ENCODE peak calls at places on chromosomes 7 and 10, in five cellular contexts. M is stimulated activated CD4-positive, alpha-beta T cell treated with anti-CD3 and anti-CD28 coated beads, Interleukin-4, amount 100 ng/mL, for 48 hours; J is COR-L47; D is adrenal gland; C is neural crest cell. Y is an unnamed sample.

GRCh38 chr7:79398145-79398749 is 55.2 kb downstream of the MAGI2 start:
- DNase-seq in J (no peak), D (no peak), C (no peak), M (no peak), Y (no peak)

GRCh38 chr7:127396184-127396583 is 3.7 kb upstream of the ZNF800 start:
- DNase-seq in C (no peak), M (no peak), J (no peak), D (peak), Y (no peak)

GRCh38 chr10:110916554-110917346 is 2.2 kb downstream of the BBIP1 start:
- DNase-seq in C (no peak), M (no peak), J (no peak), D (no peak), Y (no peak)

GRCh38 chr10:58967551-58968418 is 208.7 kb upstream of the PHYHIPL start:
- DNase-seq in M (no peak), D (no peak), J (peak), C (peak), Y (peak)

GRCh38 chr7:117113871-117114270 is 160.6 kb downstream of the ST7 start:
- DNase-seq in C (no peak), M (no peak), J (no peak), D (no peak), Y (no peak)

GRCh38 chr7:20798081-20798693 is 11.5 kb upstream of the SP8 start:
- DNase-seq in J (peak), C (peak), M (no peak), D (no peak), Y (no peak)

GRCh38 chr7:132307465-132307864 is 268.8 kb downstream of the PLXNA4 start:
- DNase-seq in D (no peak), C (no peak), J (peak), M (no peak), Y (no peak)

GRCh38 chr10:34875061-34875460 is 60.0 kb upstream of the PARD3 start:
- DNase-seq in M (no peak), D (no peak), J (no peak), C (no peak), Y (no peak)

GRCh38 chr7:1236132-1236655 is 3.5 kb downstream of the UNCX start:
- DNase-seq in M (no peak), C (no peak), D (no peak), J (no peak), Y (no peak)

GRCh38 chr7:135236727-135237126 is 3.1 kb downstream of the STRA8 start:
- DNase-seq in J (no peak), C (no peak), M (no peak), D (no peak), Y (no peak)

GRCh38 chr7:137146552-137146961 is 197.0 kb downstream of the PTN start:
- DNase-seq in J (no peak), D (no peak), C (no peak), M (no peak), Y (no peak)

GRCh38 chr10:31126593-31126992 is 94.9 kb upstream of the ZNF438 start:
- DNase-seq in C (no peak), M (no peak), D (no peak), J (no peak), Y (no peak)

GRCh38 chr7:92847305-92847704 is 10.9 kb upstream of the CDK6 start:
- DNase-seq in M (no peak), J (no peak), C (no peak), D (no peak), Y (no peak)

GRCh38 chr7:107836237-107837144 is 33.5 kb upstream of the SLC26A3 start:
- DNase-seq in J (no peak), C (no peak), D (no peak), M (no peak), Y (no peak)

Y was measured in iPS DF 6.9.